ENCODE peak calls at places on chromosomes 13 and 19, in six cellular contexts. J, S, V, H, D and M are unnamed samples.

GRCh38 chr13:45781553-45782326 is 69.8 kb downstream of the SIAH3 start:
- DNase-seq in J (no peak), S (peak; percentile 3), V (no peak), H (no peak), D (peak; percentile 79), M (no peak)

GRCh38 chr19:49801966-49802661 is 11.0 kb downstream of the FUZ start:
- DNase-seq in J (no peak), S (peak; percentile 93), V (peak; percentile 74), H (peak; percentile 84), D (peak; percentile 69), M (peak; percentile 54)

GRCh38 chr19:44710483-44710882 is 11.5 kb downstream of the CEACAM16 start:
- DNase-seq in J (no peak), S (no peak), V (no peak), H (no peak), D (no peak), M (no peak)

GRCh38 chr19:920051-920857 is 3.1 kb downstream of the KISS1R start:
- DNase-seq in J (peak; percentile 87), S (peak; percentile 53), V (no peak), H (peak; percentile 46), D (no peak), M (no peak)

GRCh38 chr13:33262069-33262487 is 23.5 kb downstream of the STARD13 start:
- DNase-seq in J (no peak), S (no peak), V (no peak), H (peak; percentile 12), D (no peak), M (no peak)

GRCh38 chr19:52214241-52214640 is 24.4 kb downstream of the PPP2R1A start:
- DNase-seq in J (no peak), S (no peak), V (no peak), H (no peak), D (no peak), M (no peak)

GRCh38 chr19:33064117-33064777 is 441 bp downstream of the RHPN2 start:
- DNase-seq in J (peak; percentile 57), S (peak; percentile 15), V (no peak), H (no peak), D (peak; percentile 71), M (no peak)

GRCh38 chr13:87331178-87331577 is 340.0 kb upstream of the SLITRK5 start:
- DNase-seq in J (no peak), S (no peak), V (no peak), H (no peak), D (no peak), M (no peak)

GRCh38 chr13:78816154-78816553 is 157.2 kb upstream of the OBI1 start:
- DNase-seq in J (no peak), S (no peak), V (no peak), H (no peak), D (no peak), M (no peak)

GRCh38 chr19:6963937-6964336 is 57.3 kb downstream of the MBD3L2B start:
- DNase-seq in J (peak; percentile 26), S (no peak), V (no peak), H (no peak), D (no peak), M (no peak)
- TF ChIP-seq CTCF in J (peak; percentile 57), S (peak; percentile 14), V (no peak), H (peak; percentile 37), D (peak; percentile 18), M (peak; percentile 8)

GRCh38 chr19:23996549-23996948 is 81.9 kb downstream of the ZNF726 start:
- DNase-seq in J (peak; percentile 28), S (no peak), V (no peak), H (peak; percentile 23), D (no peak), M (no peak)
- TF ChIP-seq CTCF in J (peak; percentile 46), S (peak; percentile 10), V (peak; percentile 22), H (peak; percentile 38), D (peak; percentile 29), M (no peak)

DNA sequence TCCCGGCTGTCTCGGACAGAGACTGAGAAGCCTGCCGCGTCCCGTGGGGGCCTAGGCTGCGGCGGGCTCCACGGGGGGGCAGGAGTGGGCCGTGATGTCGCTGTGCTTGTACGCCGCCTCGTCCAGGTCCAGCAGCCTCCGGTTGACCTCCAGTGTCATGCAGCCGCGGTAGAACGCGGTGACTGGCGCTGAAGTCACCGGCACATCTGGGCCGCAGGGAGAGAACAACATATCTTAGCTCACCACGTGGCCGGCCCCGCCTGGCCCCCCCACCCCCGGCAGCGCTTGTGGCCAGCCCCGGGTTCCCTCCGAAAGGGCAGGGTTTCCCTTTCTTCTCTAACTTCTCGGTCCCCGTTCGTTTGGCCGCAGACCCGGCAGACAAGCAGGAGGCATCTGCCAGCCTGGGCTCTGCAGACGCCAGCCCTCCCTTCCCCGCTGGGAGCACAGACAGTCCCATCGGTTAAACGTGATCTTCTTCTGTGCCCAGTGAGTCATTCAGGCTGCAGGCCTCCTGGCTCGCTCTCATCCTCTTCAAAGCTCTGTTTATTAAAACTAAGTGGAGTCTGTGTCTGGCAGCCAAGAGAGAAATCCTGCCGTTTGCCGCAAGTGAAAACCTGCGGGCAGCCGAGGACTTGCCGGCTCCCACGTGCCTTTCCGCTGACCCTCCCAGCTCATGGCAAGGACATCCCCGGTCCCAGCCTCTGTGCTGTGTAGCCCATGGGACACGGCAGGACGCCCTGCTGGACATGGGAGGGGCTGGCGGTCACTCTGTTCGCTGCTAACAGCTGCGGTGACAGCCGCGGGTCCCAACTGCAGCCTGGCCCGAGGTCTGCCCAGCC is 42.8 kb downstream of the GAS6 start:
- DNase-seq in J (no peak), S (peak; percentile 94), V (peak; percentile 97), H (no peak), D (no peak), M (peak; percentile 90)
- TF ChIP-seq CTCF in J (no peak), S (peak; percentile 15), V (no peak), H (no peak), D (no peak), M (peak; percentile 11)

GRCh38 chr13:53338760-53339159 is 310.1 kb downstream of the OLFM4 start:
- DNase-seq in J (no peak), S (no peak), V (no peak), H (no peak), D (no peak), M (no peak)
- TF ChIP-seq CTCF in J (no peak), S (no peak), V (no peak), H (no peak), D (no peak), M (no peak)